ENCODE peak calls at places on chromosomes 7 and 10, in four cellular contexts. One of them, this sample, is unnamed.

GRCh38 chr7:85184599-85185354 is 2.1 kb downstream of the SEMA3D start:
- DNase-seq in GM12878: no peak
- DNase-seq in HepG2: no peak
- DNase-seq in K562: no peak
- DNase-seq in this sample: peak

GRCh38 chr7:105896407-105896842 is 20.0 kb upstream of the ATXN7L1 start:
- DNase-seq in K562: no peak
- DNase-seq in GM12878: no peak
- DNase-seq in HepG2: no peak
- DNase-seq in this sample: no peak

GRCh38 chr10:4121531-4122380 is 336.7 kb upstream of the KLF6 start:
- DNase-seq in HepG2: no peak
- DNase-seq in GM12878: peak
- DNase-seq in K562: no peak
- DNase-seq in this sample: no peak

GRCh38 chr10:22931948-22932347 is 4.1 kb downstream of the ARMC3 start:
- DNase-seq in HepG2: no peak
- DNase-seq in K562: no peak
- DNase-seq in GM12878: no peak
- DNase-seq in this sample: no peak

GRCh38 chr7:112152186-112152585 is 54.0 kb downstream of the DOCK4 start:
- DNase-seq in HepG2: no peak
- DNase-seq in GM12878: no peak
- DNase-seq in K562: no peak
- DNase-seq in this sample: no peak

GRCh38 chr10:51468424-51468823 is 231.0 kb downstream of the CSTF2T start:
- DNase-seq in GM12878: no peak
- DNase-seq in HepG2: no peak
- DNase-seq in K562: no peak
- DNase-seq in this sample: no peak

GRCh38 chr10:56240471-56240870 is 120.6 kb downstream of the ZWINT start:
- DNase-seq in K562: no peak
- DNase-seq in HepG2: no peak
- DNase-seq in GM12878: no peak
- DNase-seq in this sample: no peak

GRCh38 chr10:132252412-132252811 is 55.3 kb downstream of the STK32C start:
- DNase-seq in GM12878: no peak
- DNase-seq in K562: peak
- DNase-seq in HepG2: no peak
- DNase-seq in this sample: no peak

GRCh38 chr7:128389085-128389814 is 20.5 kb downstream of the IMPDH1 start:
- DNase-seq in GM12878: no peak
- DNase-seq in HepG2: no peak
- DNase-seq in K562: no peak
- DNase-seq in this sample: no peak

GRCh38 chr10:87519582-87519981 is 14.9 kb downstream of the MINPP1 start:
- DNase-seq in K562: no peak
- DNase-seq in HepG2: no peak
- DNase-seq in GM12878: no peak
- DNase-seq in this sample: no peak

GRCh38 chr7:103752995-103753394 is 236.5 kb downstream of the RELN start:
- DNase-seq in K562: no peak
- DNase-seq in HepG2: no peak
- DNase-seq in GM12878: no peak
- DNase-seq in this sample: no peak

GRCh38 chr7:136874393-136875032 is 6.1 kb downstream of the CHRM2 start:
- DNase-seq in GM12878: no peak
- DNase-seq in K562: peak
- DNase-seq in HepG2: peak
- DNase-seq in this sample: no peak

GRCh38 chr7:128796325-128796724 is 4.6 kb downstream of the CCDC136 start:
- DNase-seq in K562: no peak
- DNase-seq in HepG2: no peak
- DNase-seq in GM12878: no peak
- DNase-seq in this sample: no peak

GRCh38 chr10:70682920-70683600 is 10.8 kb downstream of the ADAMTS14 start:
- DNase-seq in GM12878: no peak
- DNase-seq in K562: no peak
- DNase-seq in HepG2: no peak
- DNase-seq in this sample: no peak

GRCh38 chr7:143494622-143495021 is 16.9 kb downstream of the TAS2R41 start:
- DNase-seq in K562: no peak
- DNase-seq in HepG2: no peak
- DNase-seq in GM12878: no peak
- DNase-seq in this sample: no peak

GRCh38 chr7:8115547-8116402 is 146.2 kb downstream of the ICA1 start:
- DNase-seq in K562: no peak
- DNase-seq in HepG2: no peak
- DNase-seq in GM12878: peak
- DNase-seq in this sample: no peak

GRCh38 chr7:133703547-133703946 is 423.6 kb upstream of the LRGUK start:
- DNase-seq in HepG2: no peak
- DNase-seq in GM12878: no peak
- DNase-seq in K562: no peak
- DNase-seq in this sample: no peak

GRCh38 chr10:79222186-79222585 is 125.1 kb upstream of the PPIF start:
- DNase-seq in K562: no peak
- DNase-seq in GM12878: no peak
- DNase-seq in HepG2: no peak
- DNase-seq in this sample: no peak

GRCh38 chr10:79139124-79139835 is 70.5 kb downstream of the ZMIZ1 start:
- DNase-seq in K562: peak
- DNase-seq in GM12878: no peak
- DNase-seq in HepG2: no peak
- DNase-seq in this sample: no peak

GRCh38 chr10:129028425-129028824 is 438.6 kb upstream of the MGMT start:
- DNase-seq in K562: no peak
- DNase-seq in HepG2: no peak
- DNase-seq in GM12878: no peak
- DNase-seq in this sample: no peak

GRCh38 chr10:28818645-28819036 is 141.3 kb downstream of the BAMBI start:
- DNase-seq in GM12878: no peak
- DNase-seq in K562: no peak
- DNase-seq in HepG2: no peak
- DNase-seq in this sample: no peak

GRCh38 chr10:79418886-79419595 is 26.4 kb downstream of the ZCCHC24 start:
- DNase-seq in HepG2: no peak
- DNase-seq in GM12878: no peak
- DNase-seq in K562: no peak
- DNase-seq in this sample: no peak

GRCh38 chr7:157397751-157398691 is 61.2 kb downstream of the DNAJB6 start:
- DNase-seq in GM12878: no peak
- DNase-seq in HepG2: peak
- DNase-seq in K562: peak
- DNase-seq in this sample: peak

GRCh38 chr10:112775892-112776679 is 174.0 kb upstream of the TCF7L2 start:
- DNase-seq in GM12878: no peak
- DNase-seq in HepG2: peak
- DNase-seq in K562: no peak
- DNase-seq in this sample: no peak
- TF ChIP-seq USF2 in GM12878: no peak
- TF ChIP-seq USF2 in HepG2: no peak
- TF ChIP-seq USF2 in K562: no peak
- TF ChIP-seq USF2 in this sample: no peak

DNA sequence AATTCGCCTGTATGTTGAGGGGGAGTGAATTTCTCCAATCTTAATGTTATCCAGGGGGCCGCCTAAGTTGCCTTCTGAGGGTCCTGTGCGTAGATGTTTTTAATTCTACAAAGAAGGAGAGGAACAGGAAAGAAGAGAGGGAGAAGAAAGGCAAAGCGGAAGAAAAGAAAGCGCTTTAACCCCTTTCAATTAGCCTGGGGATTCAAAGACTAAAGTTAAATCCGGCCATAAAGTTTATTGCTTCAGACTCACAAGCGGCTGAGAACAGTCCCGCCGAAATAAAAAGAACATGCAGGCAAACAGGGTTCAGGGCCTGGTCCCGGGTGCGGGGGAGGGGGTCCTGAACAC is 4.5 kb downstream of the HOXA5 start:
- DNase-seq in HepG2: no peak
- DNase-seq in GM12878: no peak
- DNase-seq in K562: no peak
- DNase-seq in this sample: no peak
- TF ChIP-seq TCF7 in HepG2: no peak
- TF ChIP-seq TCF7 in GM12878: no peak
- TF ChIP-seq TCF7 in K562: no peak
- TF ChIP-seq TCF7 in this sample: no peak

DNA sequence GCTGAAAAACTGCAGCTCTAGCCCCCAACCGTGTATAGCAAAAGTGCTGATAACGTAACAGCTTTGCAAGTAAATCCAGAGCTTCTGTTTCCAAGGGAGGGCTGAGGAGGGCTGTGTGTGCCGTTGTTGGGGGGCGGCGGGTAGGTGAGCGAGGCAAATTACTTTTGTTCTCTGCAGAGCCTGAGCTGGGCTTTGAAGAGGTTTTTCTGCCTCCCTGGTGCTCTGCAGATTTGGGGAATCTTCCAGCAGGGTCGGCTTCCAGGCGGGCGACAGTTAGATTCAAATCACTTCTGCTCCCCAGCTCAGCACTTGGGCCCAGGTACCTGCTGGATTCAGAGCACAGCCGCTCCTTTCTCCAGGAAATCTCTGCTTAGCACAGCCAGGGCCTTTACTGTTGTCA is 442.3 kb downstream of the TYW1 start:
- DNase-seq in K562: no peak
- DNase-seq in HepG2: no peak
- DNase-seq in GM12878: no peak
- DNase-seq in this sample: no peak
- TF ChIP-seq ETV6 in K562: no peak
- TF ChIP-seq ETV6 in HepG2: no peak
- TF ChIP-seq ETV6 in GM12878: no peak
- TF ChIP-seq ETV6 in this sample: no peak

GRCh38 chr7:82443044-82443800 is at the start of gene CACNA2D1:
- DNase-seq in HepG2: no peak
- DNase-seq in K562: no peak
- DNase-seq in GM12878: no peak
- DNase-seq in this sample: peak

GRCh38 chr7:82445226-82445625 is 1.6 kb upstream of the CACNA2D1 start:
- DNase-seq in GM12878: no peak
- DNase-seq in HepG2: no peak
- DNase-seq in K562: no peak
- DNase-seq in this sample: peak

GRCh38 chr7:82443801-82444219 is 233 bp upstream of the CACNA2D1 start:
- DNase-seq in HepG2: no peak
- DNase-seq in GM12878: no peak
- DNase-seq in K562: no peak
- DNase-seq in this sample: peak

GRCh38 chr7:82442492-82443043 is 1.0 kb downstream of the CACNA2D1 start:
- DNase-seq in K562: no peak
- DNase-seq in HepG2: no peak
- DNase-seq in GM12878: no peak
- DNase-seq in this sample: no peak

DNA sequence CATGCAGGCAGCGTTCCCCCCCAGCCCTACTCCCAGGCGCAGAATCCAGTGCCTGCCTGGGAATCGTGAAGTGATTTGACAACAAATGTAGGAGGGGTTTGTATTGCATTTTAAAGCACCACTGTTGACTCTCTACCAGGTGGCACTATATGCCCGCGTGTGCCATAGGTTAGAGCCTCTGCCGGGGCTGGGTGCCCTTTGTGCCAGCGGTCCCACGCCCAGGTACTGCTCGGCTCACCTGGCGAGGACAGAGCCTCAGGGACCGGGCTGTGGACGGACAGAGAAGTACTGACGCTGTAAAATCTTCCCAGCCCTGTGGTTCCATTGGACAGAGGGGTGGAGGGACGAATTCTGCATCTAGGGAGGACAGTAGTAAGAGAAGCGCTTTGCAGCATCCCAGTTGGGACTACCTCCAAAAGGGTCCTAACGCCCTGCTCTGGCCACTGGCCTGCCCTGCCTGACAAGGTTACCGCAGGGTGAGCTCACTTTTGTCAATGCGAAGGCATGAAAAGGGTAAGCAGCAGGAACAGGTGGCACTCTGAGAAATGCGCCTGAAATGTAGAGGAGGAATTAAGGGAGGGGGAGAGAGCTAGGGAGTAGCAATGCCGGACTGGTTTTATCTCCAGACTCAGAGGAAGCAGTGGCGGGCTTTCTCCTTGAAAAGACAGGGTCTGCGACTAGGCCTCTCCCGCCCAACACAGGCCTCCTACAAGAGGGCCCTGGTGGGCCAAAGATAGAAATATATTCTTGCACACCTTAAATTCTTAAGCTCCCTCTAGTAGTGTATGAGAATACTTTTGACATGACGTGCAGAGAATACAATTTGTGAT is 858 bp upstream of the CACNA2D1 start:
- DNase-seq in GM12878: no peak
- DNase-seq in HepG2: no peak
- DNase-seq in K562: no peak
- DNase-seq in this sample: peak
- TF ChIP-seq USF2 in GM12878: no peak
- TF ChIP-seq USF2 in HepG2: no peak
- TF ChIP-seq USF2 in K562: no peak
- TF ChIP-seq USF2 in this sample: no peak

DNA sequence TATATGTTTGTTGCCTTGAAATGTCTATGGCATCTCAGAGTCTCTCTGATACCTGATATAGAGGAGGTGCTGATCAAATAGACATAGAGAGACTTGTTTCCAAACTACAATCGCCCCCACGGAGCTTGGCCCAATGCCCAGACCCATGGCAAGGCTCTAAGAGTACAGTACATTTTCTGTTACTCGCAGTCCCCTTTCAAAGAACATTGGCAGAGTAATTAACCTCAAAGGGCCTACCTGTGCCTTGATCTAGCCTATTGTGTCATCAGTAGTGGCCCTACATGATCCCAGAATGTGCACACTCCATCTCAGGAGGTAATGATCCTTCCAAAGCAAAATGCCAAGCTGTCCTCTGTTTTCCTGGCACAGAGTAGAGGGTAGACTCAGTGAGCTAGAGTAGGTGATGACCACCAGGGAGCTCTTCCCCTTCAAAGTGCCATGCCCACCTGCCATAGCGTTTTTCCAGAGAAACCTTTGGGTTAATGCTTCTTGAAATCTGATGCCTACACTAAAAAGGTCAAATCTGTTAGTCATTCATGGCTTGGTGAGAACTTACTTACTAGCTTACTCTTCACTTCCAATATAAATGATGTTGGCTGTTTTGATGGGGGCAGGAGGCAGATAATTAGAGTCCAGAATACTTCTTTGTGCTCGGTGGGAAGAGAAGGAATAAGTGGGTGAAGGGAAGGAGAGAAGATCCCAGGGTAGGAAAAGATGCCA is 41.2 kb upstream of the ACSL5 start:
- DNase-seq in GM12878: no peak
- DNase-seq in HepG2: peak
- DNase-seq in K562: no peak
- DNase-seq in this sample: no peak
- TF ChIP-seq TCF7 in GM12878: no peak
- TF ChIP-seq TCF7 in HepG2: peak
- TF ChIP-seq TCF7 in K562: no peak
- TF ChIP-seq TCF7 in this sample: no peak

GRCh38 chr7:47481656-47482012 is 100.3 kb downstream of the TNS3 start:
- DNase-seq in HepG2: no peak
- DNase-seq in K562: no peak
- DNase-seq in GM12878: no peak
- DNase-seq in this sample: no peak
- TF ChIP-seq ETV6 in HepG2: no peak
- TF ChIP-seq ETV6 in K562: no peak
- TF ChIP-seq ETV6 in GM12878: no peak
- TF ChIP-seq ETV6 in this sample: no peak

This sample was measured in WTC11.